ENCODE peak calls at places on chromosomes 2 and 18, in nine cellular contexts. O is transverse colon, G is fibroblast of lung, P is astrocyte, J is heart left ventricle, M is coronary artery, A is right lobe of liver, K is MM.1S, F is lung. I is an unnamed sample.

GRCh38 chr2:207974214-207974600 is 51.1 kb downstream of the PLEKHM3 start:
- DNase-seq in A (no peak), M (no peak), G (no peak), F (peak), K (no peak), O (no peak), J (no peak), P (no peak), I (no peak)

GRCh38 chr2:229920011-229920781 is 1.6 kb downstream of the TRIP12 start:
- DNase-seq in A (no peak), K (no peak), J (no peak), P (no peak), M (no peak), O (peak), F (no peak), G (peak), I (no peak)

GRCh38 chr2:148259674-148260073 is 238.8 kb downstream of the MBD5 start:
- DNase-seq in G (peak), K (no peak), P (peak), J (no peak), A (no peak), O (no peak), M (no peak), F (no peak), I (no peak)

GRCh38 chr2:239288951-239289481 is 111.8 kb downstream of the HDAC4 start:
- DNase-seq in M (no peak), K (peak), O (peak), F (no peak), A (no peak), P (no peak), J (peak), G (no peak), I (no peak)

GRCh38 chr2:68828887-68829708 is 42.1 kb downstream of the BMP10 start:
- DNase-seq in P (peak), J (peak), F (peak), G (peak), K (peak), M (peak), A (peak), O (peak), I (peak)

GRCh38 chr2:219628235-219628985 is 980 bp downstream of the SLC4A3 start:
- DNase-seq in K (no peak), P (no peak), G (no peak), M (no peak), A (peak), J (peak), F (no peak), O (no peak), I (no peak)

GRCh38 chr2:28233070-28233718 is 159.5 kb upstream of the FOSL2 start:
- DNase-seq in A (no peak), G (peak), K (no peak), P (peak), M (no peak), F (peak), O (no peak), J (no peak), I (no peak)

GRCh38 chr2:119387381-119388129 is 20.8 kb downstream of the DBI start:
- DNase-seq in M (no peak), P (peak), O (peak), J (peak), F (peak), K (peak), A (peak), G (peak), I (no peak)

GRCh38 chr18:79985172-79985571 is 3.2 kb downstream of the TXNL4A start:
- DNase-seq in F (no peak), O (no peak), J (no peak), P (no peak), A (no peak), K (no peak), G (no peak), M (no peak), I (no peak)

GRCh38 chr18:49548266-49548665 is 13.6 kb upstream of the LIPG start:
- DNase-seq in A (no peak), K (no peak), G (peak), J (no peak), F (no peak), M (no peak), P (peak), O (no peak), I (peak)

GRCh38 chr2:237222178-237222577 is 136.5 kb downstream of the COPS8 start:
- DNase-seq in P (peak), J (peak), O (no peak), M (no peak), G (peak), F (no peak), K (no peak), A (no peak), I (peak)

GRCh38 chr2:60989256-60989655 is 28.3 kb upstream of the PEX13 start:
- DNase-seq in K (no peak), F (no peak), P (no peak), M (no peak), J (no peak), A (no peak), O (peak), G (no peak), I (no peak)

GRCh38 chr2:167438206-167438605 is 549.9 kb downstream of the XIRP2 start:
- DNase-seq in F (no peak), A (no peak), G (peak), O (no peak), K (no peak), M (no peak), J (no peak), P (peak), I (peak)

GRCh38 chr18:35143615-35144596 is 96.9 kb upstream of the ZNF397 start:
- DNase-seq in A (peak), K (no peak), F (peak), J (peak), O (peak), G (peak), M (no peak), P (peak), I (peak)

GRCh38 chr2:207253946-207254345 is 88.2 kb upstream of the KLF7 start:
- DNase-seq in O (no peak), F (no peak), M (no peak), P (peak), A (no peak), K (no peak), G (peak), J (no peak), I (peak)

GRCh38 chr2:99806758-99807157 is 316.9 kb upstream of the REV1 start:
- DNase-seq in F (no peak), J (no peak), A (no peak), O (no peak), P (peak), K (no peak), M (no peak), G (peak), I (peak)

GRCh38 chr18:58337688-58338087 is 291.2 kb downstream of the ALPK2 start:
- DNase-seq in J (no peak), K (no peak), G (peak), F (no peak), A (no peak), P (peak), O (no peak), M (no peak), I (no peak)

GRCh38 chr2:99879481-99879880 is 262.9 kb downstream of the AFF3 start:
- DNase-seq in G (peak), P (peak), F (no peak), J (no peak), M (no peak), O (no peak), K (no peak), A (no peak), I (no peak)

GRCh38 chr18:45111507-45111858 is 430.8 kb downstream of the SETBP1 start:
- DNase-seq in K (no peak), O (no peak), J (no peak), F (no peak), P (no peak), G (no peak), M (no peak), A (no peak), I (no peak)

GRCh38 chr2:121902171-121902591 is 146.7 kb downstream of the TSN start:
- DNase-seq in A (no peak), M (no peak), O (no peak), J (peak), F (no peak), P (no peak), G (no peak), K (no peak), I (no peak)

GRCh38 chr2:235494716-235495372 is 1.0 kb downstream of the AGAP1 start:
- DNase-seq in K (no peak), A (peak), J (peak), F (peak), G (peak), M (no peak), O (peak), P (peak), I (no peak)

GRCh38 chr2:223632826-223633225 is 30.7 kb upstream of the SCG2 start:
- DNase-seq in A (no peak), F (no peak), J (no peak), P (no peak), K (no peak), O (no peak), G (no peak), M (no peak), I (no peak)

GRCh38 chr2:36626756-36627155 is 28.8 kb upstream of the FEZ2 start:
- DNase-seq in M (no peak), K (no peak), G (peak), F (no peak), O (no peak), A (no peak), P (peak), J (no peak), I (no peak)

GRCh38 chr2:105653313-105653712 is 91.4 kb upstream of the NCK2 start:
- DNase-seq in J (no peak), P (no peak), M (no peak), K (no peak), G (no peak), A (no peak), F (no peak), O (no peak), I (no peak)

GRCh38 chr2:70901235-70902066 is 34.2 kb upstream of the ATP6V1B1 start:
- DNase-seq in G (peak), F (no peak), J (no peak), O (no peak), M (no peak), A (no peak), P (peak), K (no peak), I (no peak)

GRCh38 chr2:156562136-156562535 is 126.0 kb downstream of the GPD2 start:
- DNase-seq in P (no peak), K (no peak), J (no peak), M (no peak), F (no peak), O (no peak), G (no peak), A (no peak), I (no peak)

GRCh38 chr2:223944704-223945531 is at the start of gene WDFY1:
- DNase-seq in J (peak), G (peak), K (peak), M (peak), P (peak), F (peak), O (peak), A (peak), I (peak)

GRCh38 chr2:224584111-224584764 is 925 bp downstream of the CUL3 start:
- DNase-seq in P (peak), O (peak), G (peak), M (no peak), F (peak), K (peak), J (peak), A (peak), I (no peak)

GRCh38 chr18:48695671-48696070 is 156.8 kb downstream of the CTIF start:
- DNase-seq in K (no peak), G (no peak), M (no peak), O (no peak), F (no peak), J (no peak), A (no peak), P (no peak), I (no peak)

GRCh38 chr2:195677290-195677689 is 20.3 kb downstream of the SLC39A10 start:
- DNase-seq in O (no peak), P (no peak), J (no peak), F (no peak), A (no peak), G (no peak), M (no peak), K (no peak), I (no peak)

GRCh38 chr2:230583593-230583992 is 129.0 kb upstream of the CAB39 start:
- DNase-seq in J (no peak), M (no peak), K (no peak), O (no peak), G (no peak), A (no peak), F (no peak), P (no peak), I (no peak)

GRCh38 chr2:201344663-201345366 is 12.3 kb downstream of the FLACC1 start:
- DNase-seq in G (no peak), M (no peak), A (no peak), J (no peak), K (peak), O (no peak), P (no peak), F (no peak), I (no peak)

GRCh38 chr2:239540174-239540573 is 139.4 kb upstream of the HDAC4 start:
- DNase-seq in K (no peak), O (no peak), A (no peak), P (no peak), G (no peak), F (no peak), J (no peak), M (no peak), I (no peak)

DNA sequence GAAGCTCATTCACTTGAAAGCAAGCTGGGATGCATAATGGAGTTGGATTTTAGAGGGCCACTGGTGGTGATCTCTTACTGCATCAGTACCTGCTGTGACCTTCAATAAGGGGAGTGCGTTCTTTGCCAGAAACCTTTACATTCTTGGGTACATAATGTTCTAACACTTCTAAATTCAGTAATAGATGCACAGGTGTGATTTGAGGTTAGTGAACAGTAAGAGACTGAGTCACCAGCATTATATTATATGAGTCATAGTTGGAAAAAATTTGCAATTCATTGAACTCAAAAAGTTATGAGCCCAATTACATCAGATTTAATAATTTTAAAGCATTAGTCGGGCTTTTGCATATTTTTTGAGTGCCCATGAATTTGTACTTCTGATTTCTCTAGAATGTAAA is 803.3 kb downstream of the ADCYAP1 start:
- DNase-seq in K (no peak), G (no peak), M (no peak), P (no peak), O (no peak), F (no peak), J (no peak), A (no peak), I (no peak)
- H3K27ac ChIP-seq in K (no peak), G (no peak), M (no peak), P (no peak), O (no peak), F (no peak), J (no peak), A (no peak), I (no peak)

GRCh38 chr2:3257166-3257565 is 120.5 kb downstream of the EIPR1 start:
- DNase-seq in G (peak), M (no peak), P (peak), J (no peak), A (no peak), O (no peak), F (no peak), K (no peak), I (no peak)
- H3K4me3 ChIP-seq in G (no peak), M (no peak), P (no peak), J (no peak), A (no peak), O (no peak), F (no peak), K (no peak), I (no peak)

DNA sequence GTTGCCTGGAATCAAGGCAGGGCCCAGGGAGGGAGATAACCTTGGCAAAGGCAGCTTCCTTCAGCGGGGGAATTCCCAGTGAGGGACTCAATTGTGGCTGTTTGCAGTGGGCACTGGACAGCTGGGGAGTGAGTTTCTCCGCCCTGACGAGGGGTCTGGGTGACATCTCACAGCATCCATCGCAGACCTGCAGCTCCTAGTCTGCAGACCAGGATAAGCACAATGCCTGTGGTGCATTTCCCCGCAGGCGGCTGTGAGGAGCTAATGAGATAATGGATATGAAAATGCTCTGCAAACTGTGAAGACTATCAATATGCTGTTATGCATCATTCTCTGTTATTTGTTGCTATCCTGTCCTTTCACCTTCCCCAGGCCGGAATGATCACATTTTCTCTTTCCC is 30.0 kb upstream of the CYP1B1 start:
- DNase-seq in F (no peak), O (no peak), M (no peak), G (no peak), J (no peak), P (no peak), A (no peak), K (no peak), I (no peak)
- TF ChIP-seq CTCF in F (no peak), O (no peak), M (no peak), G (no peak), J (no peak), P (no peak), A (no peak), K (no peak), I (no peak)

GRCh38 chr2:217402622-217403383 is 542.9 kb upstream of the TNP1 start:
- DNase-seq in P (no peak), J (no peak), A (no peak), K (no peak), F (no peak), O (peak), G (peak), M (no peak), I (no peak)
- H3K27ac ChIP-seq in P (no peak), J (no peak), A (no peak), K (no peak), F (no peak), O (peak), G (no peak), M (peak), I (no peak)

DNA sequence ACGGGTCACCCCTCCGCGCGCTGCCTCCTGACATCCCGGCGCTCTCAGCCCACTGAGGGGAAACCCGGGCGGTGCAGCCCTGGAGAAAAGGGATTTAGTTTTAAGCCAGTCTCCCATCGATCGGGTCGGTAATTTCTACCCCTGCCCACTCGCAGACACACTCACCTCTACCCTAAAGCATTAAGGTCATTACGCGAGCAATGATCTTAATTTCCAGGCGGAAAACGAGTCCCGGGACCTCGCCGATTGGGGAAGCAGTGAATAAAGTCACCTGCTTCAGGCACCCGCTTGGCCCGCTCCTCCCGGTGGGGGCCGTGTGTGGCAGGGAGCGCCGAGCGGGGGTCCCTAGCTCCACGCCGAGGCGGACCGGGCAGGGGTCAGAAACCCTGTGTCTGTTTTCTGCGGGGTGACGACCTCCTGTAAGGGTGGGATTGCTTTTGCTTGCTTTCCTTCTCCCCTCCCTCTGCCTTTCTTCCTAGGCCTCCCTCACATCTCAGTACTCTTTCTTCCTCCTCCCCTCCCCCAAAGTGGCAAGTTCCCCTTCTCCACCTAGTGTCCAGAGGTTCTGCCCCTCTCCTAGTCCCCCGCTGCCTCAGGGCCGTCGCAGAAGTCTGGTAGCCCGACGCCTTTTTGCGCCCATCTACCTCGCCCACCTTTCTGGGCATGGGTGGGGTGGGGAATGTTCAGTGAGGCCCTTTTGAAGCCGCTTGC is 142.6 kb downstream of the MEIS1 start:
- DNase-seq in K (no peak), O (no peak), P (no peak), M (no peak), J (no peak), A (no peak), G (no peak), F (no peak), I (no peak)
- H3K4me3 ChIP-seq in K (no peak), O (peak), P (peak), M (peak), J (peak), A (peak), G (peak), F (no peak), I (peak)

GRCh38 chr18:25799221-25799620 is 291.2 kb downstream of the SS18 start:
- DNase-seq in P (peak), F (no peak), M (no peak), O (no peak), A (no peak), G (peak), J (no peak), K (no peak), I (no peak)
- TF ChIP-seq CTCF in P (no peak), F (no peak), M (no peak), O (no peak), A (no peak), G (no peak), J (no peak), K (no peak), I (no peak)

GRCh38 chr18:22467760-22468553 is 50.2 kb upstream of the CTAGE1 start:
- DNase-seq in K (no peak), M (no peak), J (no peak), O (no peak), P (peak), G (peak), F (no peak), A (no peak), I (peak)

GRCh38 chr18:22468554-22468891 is 50.8 kb upstream of the CTAGE1 start:
- DNase-seq in A (no peak), P (no peak), O (no peak), G (no peak), J (no peak), M (no peak), F (no peak), K (no peak), I (no peak)

GRCh38 chr18:22470511-22471181 is 52.9 kb upstream of the CTAGE1 start:
- DNase-seq in J (peak), F (no peak), A (no peak), P (peak), O (no peak), K (no peak), G (peak), M (no peak), I (no peak)

GRCh38 chr18:22470141-22470510 is 52.4 kb upstream of the CTAGE1 start:
- DNase-seq in O (no peak), A (no peak), G (peak), M (no peak), P (peak), F (no peak), J (no peak), K (no peak), I (no peak)

DNA sequence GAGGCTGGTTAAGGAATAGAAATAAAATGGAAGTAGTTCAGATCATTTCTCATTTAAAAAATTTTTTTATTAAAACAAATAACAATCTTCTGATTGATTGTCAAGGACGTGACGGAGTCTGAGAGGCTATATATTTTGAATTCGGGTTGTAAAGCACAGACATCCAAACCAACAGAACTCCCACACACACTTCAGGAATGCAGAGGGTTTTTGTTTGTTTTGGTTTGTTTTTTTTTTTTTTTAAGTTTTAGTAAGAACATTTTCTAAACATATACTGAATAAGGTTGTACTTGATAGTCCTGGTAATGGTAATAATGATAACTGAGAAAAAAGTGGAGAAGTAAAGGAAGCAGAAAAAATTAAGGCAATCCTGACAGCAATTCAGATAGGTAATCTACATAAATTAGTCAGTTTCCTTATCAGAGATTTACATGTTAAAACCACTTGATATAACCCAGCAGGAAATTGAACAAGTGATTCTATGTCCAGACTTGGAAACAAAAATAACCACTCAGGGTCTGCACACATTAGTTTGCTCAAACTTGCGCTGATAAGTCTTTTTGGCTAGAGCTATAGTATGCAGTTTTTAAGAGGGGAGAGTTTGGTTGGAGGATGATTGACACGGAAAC is 51.5 kb upstream of the CTAGE1 start:
- DNase-seq in A (no peak), P (peak), F (no peak), G (peak), M (no peak), K (no peak), O (no peak), J (no peak), I (no peak)
- H3K27ac ChIP-seq in A (no peak), P (peak), F (peak), G (peak), M (peak), K (no peak), O (no peak), J (peak), I (no peak)